ENCODE peak calls at places on chromosomes 6 and 20, in five cellular contexts. V, P, F, W and U are unnamed samples.

GRCh38 chr6:37354526-37355384 is 972 bp downstream of the RNF8 start:
- DNase-seq in W (peak), F (peak), P (no peak), V (no peak), U (no peak)

GRCh38 chr20:37886851-37887297 is 16.1 kb upstream of the VSTM2L start:
- DNase-seq in V (no peak), W (no peak), F (peak), P (no peak), U (no peak)

GRCh38 chr20:11076434-11076833 is 402.6 kb upstream of the JAG1 start:
- DNase-seq in W (no peak), P (no peak), V (no peak), F (no peak), U (no peak)

GRCh38 chr6:148720897-148721296 is 25.9 kb upstream of the UST start:
- DNase-seq in W (peak), V (no peak), F (no peak), P (no peak), U (no peak)

GRCh38 chr20:37670426-37670825 is 23.4 kb upstream of the CTNNBL1 start:
- DNase-seq in F (no peak), W (no peak), V (no peak), P (no peak), U (no peak)

GRCh38 chr6:145267076-145267867 is 468.0 kb downstream of the EPM2A start:
- DNase-seq in W (no peak), P (peak), V (no peak), F (no peak), U (no peak)

GRCh38 chr6:156543431-156543830 is 233.7 kb upstream of the ARID1B start:
- DNase-seq in F (no peak), V (no peak), P (no peak), W (peak), U (no peak)

GRCh38 chr6:165308926-165309731 is at the start of gene C6orf118:
- DNase-seq in F (peak), W (peak), P (peak), V (peak), U (peak)

GRCh38 chr20:982754-983153 is 19.4 kb downstream of the RSPO4 start:
- DNase-seq in P (no peak), F (no peak), W (no peak), V (no peak), U (no peak)

GRCh38 chr6:47307362-47308222 is 2.1 kb downstream of the TNFRSF21 start:
- DNase-seq in W (no peak), V (no peak), F (no peak), P (no peak), U (no peak)

GRCh38 chr6:158752613-158753012 is 66.6 kb downstream of the EZR start:
- DNase-seq in V (no peak), P (peak), F (no peak), W (no peak), U (peak)

GRCh38 chr6:74651948-74652347 is 553.9 kb downstream of the COL12A1 start:
- DNase-seq in P (peak), W (no peak), V (peak), F (no peak), U (peak)

GRCh38 chr6:5053038-5053437 is 32.1 kb upstream of the PPP1R3G start:
- DNase-seq in V (no peak), P (no peak), W (no peak), F (no peak), U (peak)

DNA sequence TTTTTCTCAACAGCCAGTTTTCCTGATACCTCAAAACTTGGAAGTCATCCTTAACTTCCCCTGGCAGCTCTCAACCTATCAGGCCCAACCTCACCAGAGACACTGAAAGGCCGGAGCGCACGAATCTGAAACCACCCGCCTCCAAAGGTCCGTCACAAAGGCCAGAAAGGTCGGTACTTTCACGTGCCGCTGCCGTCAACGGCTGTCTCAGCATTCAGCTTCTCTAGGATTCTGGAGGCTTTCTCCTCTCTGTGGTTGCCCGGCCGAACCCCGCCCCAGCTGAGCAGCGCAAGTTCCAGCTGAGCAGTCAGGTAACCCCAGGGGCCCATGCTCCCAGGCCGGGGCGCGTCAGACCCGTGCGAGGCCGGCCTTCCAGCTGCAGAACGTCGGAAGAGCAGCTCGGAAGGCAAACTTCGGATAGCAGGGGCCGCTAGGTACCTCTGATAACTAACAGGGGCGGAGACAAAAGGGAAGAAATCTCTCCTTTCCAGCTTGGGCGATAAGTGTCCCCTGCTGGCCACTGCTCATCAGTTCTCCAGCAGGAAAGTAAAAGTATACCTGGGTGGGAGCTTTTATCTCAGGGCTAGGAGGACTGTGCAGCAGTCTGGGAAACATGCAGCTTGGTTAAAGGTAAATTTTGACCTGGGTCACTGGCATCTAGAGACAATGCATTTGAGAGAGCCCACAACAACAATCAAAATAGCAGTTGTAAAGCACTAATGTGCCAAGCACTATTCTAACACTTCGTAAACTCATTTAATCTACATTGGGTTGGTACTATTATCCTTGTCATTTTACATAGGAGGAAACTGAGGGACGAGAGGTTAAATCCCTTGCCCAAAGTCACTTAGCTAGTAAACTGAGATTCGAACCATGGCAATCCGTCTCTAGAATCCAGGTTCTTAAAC is 16.1 kb downstream of the ZSCAN12 start:
- DNase-seq in W (peak), V (no peak), F (peak), P (peak), U (peak)
- TF ChIP-seq CTCF in W (peak), V (peak), F (peak), P (peak), U (peak)

GRCh38 chr6:90611543-90611864 is 24.6 kb upstream of the MAP3K7 start:
- DNase-seq in P (peak), W (no peak), F (no peak), V (no peak), U (peak)
- H3K4me3 ChIP-seq in P (peak), W (peak), F (peak), V (peak), U (peak)

DNA sequence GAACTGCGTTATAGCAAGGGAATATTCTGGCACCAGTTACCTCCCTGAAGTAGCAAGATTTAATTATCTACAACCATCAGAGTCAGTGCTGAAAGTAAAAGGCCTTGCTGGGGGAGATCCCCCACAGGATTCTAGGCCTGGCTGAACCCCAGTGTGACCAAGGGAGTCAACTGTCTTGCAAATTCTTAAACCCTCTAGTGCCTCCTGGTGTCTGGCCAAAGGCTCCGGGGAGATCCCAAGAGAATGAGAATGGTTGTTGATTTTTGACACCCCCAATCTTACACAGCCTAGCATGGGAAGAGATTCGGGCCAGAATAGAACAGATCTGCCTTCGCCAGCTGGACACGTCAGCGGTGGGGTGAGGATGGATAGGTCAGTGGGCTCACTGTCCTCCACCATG is 179.4 kb downstream of the ERMARD start:
- DNase-seq in V (no peak), P (no peak), F (no peak), W (peak), U (no peak)
- TF ChIP-seq CTCF in V (no peak), P (no peak), F (no peak), W (peak), U (no peak)

GRCh38 chr6:138692978-138693909 is 80.3 kb upstream of the CCDC28A start:
- DNase-seq in V (no peak), W (peak), F (peak), P (peak), U (peak)
- H3K4me3 ChIP-seq in V (peak), W (peak), F (peak), P (peak), U (peak)

GRCh38 chr6:56710967-56711366 is 68.3 kb upstream of the DST start:
- DNase-seq in F (no peak), V (no peak), P (no peak), W (no peak), U (no peak)

GRCh38 chr6:56713285-56713684 is 70.6 kb upstream of the DST start:
- DNase-seq in F (no peak), P (peak), V (no peak), W (peak), U (peak)

GRCh38 chr6:56714982-56715456 is 72.3 kb upstream of the DST start:
- DNase-seq in W (peak), V (no peak), F (no peak), P (peak), U (peak)

GRCh38 chr6:56716229-56716628 is 73.5 kb upstream of the DST start:
- DNase-seq in P (no peak), F (no peak), W (no peak), V (no peak), U (no peak)

GRCh38 chr6:56714273-56714672 is 71.6 kb upstream of the DST start:
- DNase-seq in V (no peak), F (no peak), P (no peak), W (no peak), U (no peak)
- TF ChIP-seq CTCF in V (no peak), F (no peak), P (no peak), W (no peak), U (no peak)

DNA sequence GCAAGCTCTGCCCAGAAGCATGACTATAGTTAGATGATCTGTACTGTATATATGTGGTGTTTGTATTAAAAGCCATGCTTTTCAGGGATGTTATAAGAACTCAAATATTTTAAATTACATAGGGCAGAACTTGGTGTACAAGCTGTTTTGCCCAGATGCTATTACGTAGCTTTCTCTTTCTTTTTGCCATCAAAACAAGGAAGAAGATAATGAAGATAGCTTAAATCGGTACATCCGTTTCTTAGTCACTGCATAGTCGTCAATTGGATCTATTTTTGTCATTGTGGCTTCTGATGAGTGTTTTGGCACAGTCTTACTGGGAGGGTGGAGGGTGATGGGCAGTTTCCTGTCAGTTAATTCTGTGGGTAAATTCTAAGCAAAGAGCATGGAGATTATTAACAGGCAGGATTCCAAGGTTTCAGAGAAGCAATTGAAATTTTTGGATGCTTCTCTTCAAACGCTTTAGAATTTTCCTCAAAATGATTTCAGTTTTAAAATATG is 649.1 kb upstream of the GJE1 start:
- DNase-seq in W (peak), P (peak), V (peak), F (no peak), U (peak)
- H3K4me3 ChIP-seq in W (no peak), P (peak), V (no peak), F (peak), U (peak)

GRCh38 chr6:112163295-112164257 is 76.2 kb downstream of the FAM229B start:
- DNase-seq in P (peak), F (peak), V (no peak), W (peak), U (peak)
- TF ChIP-seq CTCF in P (peak), F (peak), V (peak), W (peak), U (peak)